ENCODE peak calls at places on chromosome 21, in eight cellular contexts. I is left lung, H is endodermal cell, Y is pancreas, N is body of pancreas, R is H9, E is choroid plexus epithelial cell, C is spleen. Z is an unnamed sample.

GRCh38 chr21:41315726-41316125 is 875 bp upstream of the FAM3B start:
- DNase-seq in I (no peak), H (no peak), Y (no peak), N (no peak), R (no peak), E (no peak), C (no peak), Z (no peak)

GRCh38 chr21:33661146-33661545 is 18.8 kb downstream of the ITSN1 start:
- DNase-seq in I (no peak), H (no peak), Y (no peak), N (no peak), R (no peak), E (no peak), C (no peak), Z (no peak)

GRCh38 chr21:42518626-42519025 is 5.0 kb downstream of the SLC37A1 start:
- DNase-seq in I (no peak), H (no peak), Y (no peak), N (no peak), R (no peak), E (peak; percentile 56), C (no peak), Z (no peak)

GRCh38 chr21:42818328-42818749 is 61.0 kb downstream of the WDR4 start:
- DNase-seq in I (peak; percentile 65), H (peak; percentile 82), Y (peak; percentile 44), N (peak; percentile 64), R (peak; percentile 63), E (peak; percentile 71), C (peak; percentile 88), Z (no peak)

GRCh38 chr21:42278750-42279149 is 36.5 kb downstream of the TFF3 start:
- DNase-seq in I (no peak), H (no peak), Y (no peak), N (no peak), R (no peak), E (no peak), C (no peak), Z (no peak)

GRCh38 chr21:20739421-20739820 is 258.8 kb upstream of the NCAM2 start:
- DNase-seq in I (no peak), H (peak; percentile 75), Y (no peak), N (no peak), R (peak; percentile 43), E (no peak), C (no peak), Z (no peak)

GRCh38 chr21:35020446-35020845 is 28.7 kb downstream of the RUNX1 start:
- DNase-seq in I (no peak), H (peak; percentile 9), Y (no peak), N (no peak), R (no peak), E (no peak), C (peak; percentile 85), Z (no peak)

GRCh38 chr21:24050233-24050632 is 1557.0 kb downstream of the MRPL39 start:
- DNase-seq in I (no peak), H (no peak), Y (no peak), N (no peak), R (no peak), E (no peak), C (no peak), Z (no peak)

GRCh38 chr21:42384184-42384583 is 11.7 kb downstream of the TMPRSS3 start:
- DNase-seq in I (no peak), H (no peak), Y (no peak), N (no peak), R (no peak), E (no peak), C (peak; percentile 28), Z (peak; percentile 26)

GRCh38 chr21:41402796-41403195 is 23.2 kb upstream of the MX1 start:
- DNase-seq in I (no peak), H (no peak), Y (no peak), N (no peak), R (peak; percentile 17), E (no peak), C (no peak), Z (no peak)

GRCh38 chr21:34878501-34878900 is 170.6 kb downstream of the RUNX1 start:
- DNase-seq in I (peak; percentile 63), H (no peak), Y (no peak), N (no peak), R (no peak), E (no peak), C (no peak), Z (no peak)

GRCh38 chr21:41894922-41895557 is 15.9 kb upstream of the PRDM15 start:
- DNase-seq in I (no peak), H (no peak), Y (no peak), N (no peak), R (no peak), E (peak; percentile 85), C (no peak), Z (no peak)

GRCh38 chr21:17602874-17603273 is 9.8 kb downstream of the BTG3 start:
- DNase-seq in I (no peak), H (no peak), Y (no peak), N (no peak), R (no peak), E (peak; percentile 80), C (no peak), Z (no peak)

GRCh38 chr21:43834146-43834905 is 30.7 kb upstream of the AGPAT3 start:
- DNase-seq in I (no peak), H (no peak), Y (no peak), N (no peak), R (no peak), E (no peak), C (no peak), Z (peak; percentile 68)

GRCh38 chr21:35237287-35237686 is 188.2 kb upstream of the RUNX1 start:
- DNase-seq in I (no peak), H (no peak), Y (no peak), N (no peak), R (no peak), E (no peak), C (no peak), Z (no peak)

GRCh38 chr21:35426897-35427296 is 377.8 kb upstream of the RUNX1 start:
- DNase-seq in I (no peak), H (no peak), Y (no peak), N (no peak), R (no peak), E (no peak), C (no peak), Z (no peak)

GRCh38 chr21:15080504-15080903 is 15.7 kb upstream of the NRIP1 start:
- DNase-seq in I (no peak), H (no peak), Y (no peak), N (no peak), R (no peak), E (no peak), C (no peak), Z (no peak)

DNA sequence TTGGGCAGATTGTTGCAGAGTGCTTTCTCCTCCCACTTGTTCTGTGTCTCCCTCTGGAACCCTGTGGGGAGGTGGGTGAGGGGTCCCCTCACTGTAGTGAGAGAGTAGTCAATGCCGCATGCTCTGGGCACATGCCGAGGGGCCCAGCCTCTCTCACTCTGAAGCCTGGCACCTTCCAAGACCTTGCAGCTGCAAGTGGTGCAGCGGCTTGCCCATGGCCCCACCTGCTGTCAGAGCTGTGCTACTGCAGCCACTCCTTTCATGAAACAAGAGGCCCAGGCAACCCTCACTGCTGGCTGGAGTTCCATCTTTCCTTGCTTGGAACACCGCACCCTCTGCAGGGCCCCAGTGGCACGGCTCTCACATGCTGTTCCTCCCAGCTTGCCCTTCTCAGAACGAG is 58.4 kb upstream of the COL6A1 start:
- DNase-seq in I (peak; percentile 47), H (peak; percentile 93), Y (peak; percentile 39), N (peak; percentile 56), R (peak; percentile 80), E (peak; percentile 86), C (peak; percentile 89), Z (no peak)
- TF ChIP-seq CTCF in I (peak; percentile 62), H (peak; percentile 89), Y (peak; percentile 85), N (peak; percentile 59), R (peak; percentile 80), E (peak; percentile 97), C (peak; percentile 89), Z (peak; percentile 91)

GRCh38 chr21:44893278-44893556 is 19.7 kb upstream of the PTTG1IP start:
- DNase-seq in I (no peak), H (no peak), Y (no peak), N (no peak), R (no peak), E (no peak), C (no peak), Z (no peak)
- TF ChIP-seq CTCF in I (no peak), H (no peak), Y (no peak), N (no peak), R (no peak), E (no peak), C (no peak), Z (no peak)

DNA sequence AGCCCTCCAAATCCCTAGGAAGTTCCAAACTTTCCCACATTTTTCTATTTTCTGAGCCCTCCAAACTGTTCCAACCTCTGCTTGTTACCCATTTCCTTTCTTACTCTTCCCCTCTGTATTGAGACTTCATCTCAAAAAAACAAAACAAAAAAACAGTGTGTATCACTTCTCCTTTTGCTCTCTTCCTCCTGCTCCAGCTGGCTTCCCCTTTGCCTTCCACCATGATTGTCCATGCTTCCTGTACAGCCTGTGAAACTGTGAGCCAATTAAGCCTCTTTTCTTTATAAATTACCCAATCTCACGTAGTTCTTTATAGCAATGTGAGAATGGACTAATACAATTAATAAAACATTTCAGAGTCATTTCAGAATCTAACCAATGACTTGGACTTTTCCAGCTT is 69.6 kb upstream of the KRTAP19-8 start:
- DNase-seq in I (no peak), H (no peak), Y (no peak), N (no peak), R (no peak), E (no peak), C (no peak), Z (no peak)
- TF ChIP-seq CTCF in I (no peak), H (no peak), Y (no peak), N (no peak), R (no peak), E (no peak), C (no peak), Z (no peak)

GRCh38 chr21:38242036-38242435 is 14.8 kb upstream of the KCNJ15 start:
- DNase-seq in I (no peak), H (no peak), Y (no peak), N (no peak), R (no peak), E (peak; percentile 23), C (no peak), Z (no peak)

GRCh38 chr21:38240121-38240520 is 16.7 kb upstream of the KCNJ15 start:
- DNase-seq in I (no peak), H (no peak), Y (no peak), N (no peak), R (no peak), E (no peak), C (no peak), Z (no peak)

GRCh38 chr21:38234395-38235142 is 22.2 kb upstream of the KCNJ15 start:
- DNase-seq in I (no peak), H (no peak), Y (no peak), N (no peak), R (no peak), E (no peak), C (no peak), Z (no peak)

GRCh38 chr21:38241029-38241740 is 15.6 kb upstream of the KCNJ15 start:
- DNase-seq in I (no peak), H (no peak), Y (peak; percentile 13), N (peak; percentile 22), R (no peak), E (peak; percentile 76), C (no peak), Z (no peak)

DNA sequence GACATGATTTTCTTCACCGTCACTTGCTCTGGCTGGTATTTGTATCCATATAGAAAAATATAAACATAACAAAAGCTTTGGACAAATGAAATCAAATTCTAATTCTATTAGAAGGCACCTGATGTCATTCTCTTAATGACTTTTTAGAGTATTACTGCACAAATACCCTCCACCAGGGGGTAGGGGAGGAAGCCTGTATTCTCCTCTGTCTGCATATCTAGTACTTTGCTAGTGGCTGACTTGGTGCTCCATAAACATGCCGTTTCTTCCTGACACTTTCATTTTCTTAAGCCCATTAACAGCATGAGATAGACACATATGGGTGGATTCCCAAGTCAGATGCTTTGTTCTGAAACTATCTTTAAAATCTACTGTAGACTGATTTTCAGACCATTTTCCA is 20.6 kb upstream of the KCNJ15 start:
- DNase-seq in I (no peak), H (no peak), Y (no peak), N (no peak), R (no peak), E (peak; percentile 53), C (no peak), Z (no peak)
- TF ChIP-seq CTCF in I (no peak), H (peak; percentile 64), Y (no peak), N (no peak), R (peak; percentile 33), E (peak; percentile 54), C (no peak), Z (peak; percentile 56)